ENCODE peak calls at places on chromosomes 2 and 18, in six cellular contexts. J, A, Q, D, I and N are unnamed samples.

GRCh38 chr2:201342923-201343322 is 14.2 kb downstream of the FLACC1 start:
- DNase-seq in Q (no peak), D (no peak), A (no peak), J (no peak), I (no peak), N (no peak)

GRCh38 chr2:168528469-168528868 is 72.4 kb downstream of the CERS6 start:
- DNase-seq in Q (no peak), J (peak; percentile 30), D (no peak), A (no peak), I (no peak), N (no peak)

GRCh38 chr2:236040600-236041328 is 127.4 kb downstream of the GBX2 start:
- DNase-seq in A (no peak), I (no peak), J (no peak), Q (no peak), D (no peak), N (no peak)

GRCh38 chr2:137693521-137693920 is 270.8 kb upstream of the HNMT start:
- DNase-seq in J (no peak), A (no peak), D (no peak), Q (peak; percentile 57), I (no peak), N (no peak)

GRCh38 chr2:166384774-166385173 is 9.0 kb upstream of the SCN9A start:
- DNase-seq in A (no peak), D (no peak), I (no peak), J (peak; percentile 52), Q (peak; percentile 29), N (no peak)

GRCh38 chr2:96856776-96857673 is 791 bp downstream of the ANKRD39 start:
- DNase-seq in J (no peak), I (no peak), Q (peak; percentile 38), A (peak; percentile 58), D (peak; percentile 54), N (no peak)

GRCh38 chr2:54722641-54723299 is 692 bp upstream of the EML6 start:
- DNase-seq in J (peak; percentile 70), D (peak; percentile 3), I (no peak), A (no peak), Q (peak; percentile 85), N (no peak)

GRCh38 chr18:50559750-50560680 is at the start of gene MAPK4:
- DNase-seq in Q (no peak), A (peak; percentile 42), J (no peak), I (no peak), D (no peak), N (peak; percentile 48)

GRCh38 chr2:176638167-176639015 is 369.1 kb downstream of the MTX2 start:
- DNase-seq in J (peak; percentile 45), A (peak; percentile 57), I (no peak), Q (peak; percentile 46), D (peak; percentile 32), N (peak; percentile 48)

GRCh38 chr2:41737888-41738287 is 309.9 kb upstream of the PKDCC start:
- DNase-seq in D (no peak), Q (no peak), I (no peak), A (no peak), J (no peak), N (no peak)

GRCh38 chr18:25169701-25170100 is 182.3 kb downstream of the ZNF521 start:
- DNase-seq in I (no peak), D (no peak), A (no peak), J (peak; percentile 53), Q (peak; percentile 15), N (no peak)

GRCh38 chr2:174158003-174158402 is 90.3 kb downstream of the OLA1 start:
- DNase-seq in D (peak; percentile 86), I (no peak), J (no peak), Q (peak; percentile 38), A (peak; percentile 65), N (peak; percentile 20)

GRCh38 chr18:26419746-26420145 is 128.6 kb downstream of the KCTD1 start:
- DNase-seq in I (no peak), A (no peak), J (no peak), D (no peak), Q (no peak), N (no peak)

GRCh38 chr2:230678451-230678850 is 34.2 kb upstream of the CAB39 start:
- DNase-seq in I (no peak), D (no peak), J (no peak), Q (no peak), A (no peak), N (no peak)

GRCh38 chr2:55776479-55776878 is 82.8 kb upstream of the PNPT1 start:
- DNase-seq in J (no peak), A (no peak), I (no peak), Q (no peak), D (no peak), N (no peak)

GRCh38 chr2:26840937-26841610 is 6.9 kb upstream of the DPYSL5 start:
- DNase-seq in I (no peak), D (no peak), J (no peak), A (no peak), Q (no peak), N (no peak)

GRCh38 chr18:64333584-64333983 is 184.7 kb upstream of the LINC00305 start:
- DNase-seq in D (no peak), A (no peak), Q (no peak), I (no peak), J (no peak), N (no peak)

GRCh38 chr2:1156526-1156925 is 205.9 kb downstream of the SNTG2 start:
- DNase-seq in Q (no peak), J (no peak), I (no peak), A (no peak), D (no peak), N (no peak)

GRCh38 chr2:232502901-232503791 is 15.5 kb upstream of the ECEL1 start:
- DNase-seq in J (peak; percentile 45), A (peak; percentile 69), Q (peak; percentile 37), I (no peak), D (peak; percentile 46), N (peak; percentile 64)

GRCh38 chr2:37768491-37768925 is 97.1 kb upstream of the CDC42EP3 start:
- DNase-seq in D (peak; percentile 37), I (no peak), J (peak; percentile 92), Q (peak; percentile 90), A (no peak), N (no peak)

GRCh38 chr2:226985227-226985946 is 149.5 kb downstream of the RHBDD1 start:
- DNase-seq in J (peak; percentile 83), Q (peak; percentile 84), D (peak; percentile 74), I (no peak), A (no peak), N (peak; percentile 57)

GRCh38 chr2:53403836-53404413 is 363.7 kb upstream of the CHAC2 start:
- DNase-seq in I (no peak), A (no peak), Q (peak; percentile 22), D (no peak), J (peak; percentile 79), N (no peak)

GRCh38 chr2:85511008-85511895 is 27.7 kb upstream of the MAT2A start:
- DNase-seq in I (no peak), D (no peak), Q (no peak), A (no peak), J (peak; percentile 19), N (no peak)

GRCh38 chr18:68660355-68661183 is 54.3 kb downstream of the TMX3 start:
- DNase-seq in I (no peak), A (no peak), J (peak; percentile 61), Q (peak; percentile 62), D (peak; percentile 48), N (peak; percentile 30)

GRCh38 chr2:142100139-142100873 is 30.5 kb downstream of the LRP1B start:
- DNase-seq in A (no peak), D (no peak), I (no peak), Q (no peak), J (no peak), N (no peak)

GRCh38 chr2:26474261-26474785 is 3.6 kb downstream of the OTOF start:
- DNase-seq in I (no peak), J (no peak), A (no peak), D (no peak), Q (no peak), N (no peak)

GRCh38 chr18:59961086-59961485 is 61.3 kb downstream of the PMAIP1 start:
- DNase-seq in I (no peak), Q (no peak), D (peak; percentile 19), J (no peak), A (no peak), N (no peak)

GRCh38 chr2:228367356-228367755 is 185.9 kb upstream of the SPHKAP start:
- DNase-seq in J (no peak), A (no peak), I (no peak), D (no peak), Q (no peak), N (no peak)

GRCh38 chr2:238523158-238524110 is 96.7 kb downstream of the ASB1 start:
- DNase-seq in Q (no peak), D (peak; percentile 67), J (peak; percentile 21), A (peak; percentile 82), I (peak; percentile 31), N (peak; percentile 24)
- H2BK15ac ChIP-seq in Q (no peak overlapping the region), D (no peak overlapping the region), J (no peak overlapping the region), A (no peak overlapping the region), I (no peak overlapping the region), N (peak overlapping the region; percentile 45)

GRCh38 chr2:64862001-64862397 is 127.2 kb upstream of the SLC1A4 start:
- DNase-seq in I (no peak), J (no peak), Q (no peak), A (no peak), D (no peak), N (no peak)
- H3K4me1 ChIP-seq in I (peaks cover 10% of the 10 kb centered on the region), J (peaks cover 32% of the 10 kb centered on the region), Q (peaks cover 40% of the 10 kb centered on the region), A (peaks cover 2% of the 10 kb centered on the region), D (peaks cover 20% of the 10 kb centered on the region), N (peaks cover 29% of the 10 kb centered on the region)

DNA sequence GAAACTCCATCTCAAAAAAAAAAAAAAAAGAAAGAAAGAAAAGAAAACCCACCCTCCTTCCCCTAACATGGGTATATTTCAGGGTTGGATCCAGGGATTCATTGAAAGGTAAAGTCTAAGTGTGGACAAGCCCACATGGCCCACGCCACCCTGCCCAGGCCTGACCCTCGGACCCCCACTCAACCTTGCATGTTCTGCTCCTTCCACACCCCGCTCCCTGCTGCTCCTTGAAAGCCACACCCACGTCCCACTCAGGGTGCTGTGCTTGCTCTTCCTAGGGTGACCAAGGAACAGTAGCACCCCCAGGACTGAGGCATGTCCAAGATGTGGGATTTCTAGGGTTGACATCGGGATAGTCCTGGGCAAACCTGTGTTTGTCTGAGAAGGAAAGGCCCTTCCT is 172.7 kb upstream of the MYCN start:
- DNase-seq in Q (no peak), J (no peak), A (no peak), I (no peak), D (no peak), N (no peak)
- H4K8ac ChIP-seq in Q (no peak overlapping the region), J (no peak overlapping the region), A (no peak overlapping the region), I (no peak overlapping the region), D (no peak overlapping the region), N (no peak overlapping the region)

DNA sequence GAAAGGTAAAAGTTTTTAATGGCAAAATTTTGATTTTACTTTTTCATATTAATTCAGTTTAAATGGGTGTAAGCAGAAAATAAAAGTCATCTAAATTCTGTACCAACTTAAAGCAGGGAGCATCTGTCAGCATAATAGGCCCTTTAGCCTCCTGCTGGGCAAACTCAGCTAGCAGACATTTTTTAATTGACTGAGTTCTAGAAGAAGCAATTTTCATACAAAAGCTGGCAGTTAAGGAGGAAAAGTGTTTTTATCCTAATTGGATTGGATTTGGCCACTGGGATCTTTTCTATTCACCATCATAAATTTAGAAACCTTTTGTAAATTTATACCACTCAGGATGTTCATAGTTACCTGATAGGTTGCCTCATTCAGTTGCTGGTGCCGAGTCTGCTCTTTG is 262.7 kb upstream of the FSIP2 start:
- DNase-seq in J (no peak), Q (no peak), I (no peak), D (peak; percentile 62), A (no peak), N (peak; percentile 42)
- H2BK15ac ChIP-seq in J (no peak overlapping the region), Q (no peak overlapping the region), I (no peak overlapping the region), D (no peak overlapping the region), A (no peak overlapping the region), N (no peak overlapping the region)